ENCODE peak calls at places on chromosomes 12 and 14, in six cellular contexts. M is SK-MEL-5, N is cardiac fibroblast, P is Right ventricle myocardium superior, Y is mucosa of gallbladder, Z is NCI-H1694 treated with DMSO at 0.1 percent for 48 hours. L is an unnamed sample.

GRCh38 chr14:103221781-103222358 is 98.6 kb downstream of the TNFAIP2 start:
- DNase-seq in M (no peak), Z (no peak), N (no peak), P (no peak), Y (no peak), L (no peak)

GRCh38 chr12:25816637-25817036 is 141.8 kb upstream of the RASSF8 start:
- DNase-seq in Z (no peak), Y (no peak), P (no peak), M (no peak), N (no peak), L (no peak)

GRCh38 chr12:29153231-29153630 is 4.2 kb downstream of the FAR2 start:
- DNase-seq in M (peak), Z (peak), Y (no peak), N (no peak), P (no peak), L (no peak)

GRCh38 chr12:55965941-55966407 is at the start of gene PMEL:
- DNase-seq in Z (no peak), M (peak), Y (no peak), N (no peak), P (no peak), L (no peak)

GRCh38 chr14:58864751-58865519 is 227.2 kb downstream of the DACT1 start:
- DNase-seq in Z (peak), Y (peak), P (no peak), M (no peak), N (peak), L (no peak)

GRCh38 chr12:10753066-10753465 is 29.9 kb upstream of the YBX3 start:
- DNase-seq in P (no peak), Z (no peak), M (no peak), N (peak), Y (no peak), L (no peak)

GRCh38 chr12:4518106-4518728 is 20.5 kb upstream of the RAD51AP1 start:
- DNase-seq in M (no peak), P (no peak), N (peak), Z (no peak), Y (no peak), L (no peak)

GRCh38 chr14:71932229-71932951 is at the start of gene RGS6:
- DNase-seq in N (peak), Y (peak), P (peak), Z (peak), M (peak), L (no peak)

GRCh38 chr12:106978035-106978800 is 8.7 kb downstream of the MTERF2 start:
- DNase-seq in M (no peak), P (peak), Z (peak), Y (peak), N (peak), L (peak)

GRCh38 chr12:121697093-121697698 is 15.4 kb upstream of the TMEM120B start:
- DNase-seq in P (no peak), Z (peak), Y (no peak), N (peak), M (peak), L (no peak)